ENCODE peak calls at places on chromosomes 3 and 15, in five cellular contexts. P is heart left ventricle; A is effector memory CD4-positive, alpha-beta T cell; E is A549; G is SJSA1. N is an unnamed sample.
A peak's percentile ranks its signal among the peaks of the same experiment; 100 is the strongest.

GRCh38 chr3:143358155-143358792 is 238.7 kb downstream of the CHST2 start:
- DNase-seq in P (no peak), G (no peak), A (no peak), E (no peak), N (no peak)

GRCh38 chr3:44235604-44236484 is 5.8 kb upstream of the TOPAZ1 start:
- DNase-seq in P (no peak), A (peak; percentile 16), E (peak; percentile 43), G (peak; percentile 51), N (peak; percentile 36)

GRCh38 chr15:95329362-95329761 is 1001.1 kb upstream of the NR2F2 start:
- DNase-seq in G (no peak), E (no peak), P (no peak), A (no peak), N (no peak)

GRCh38 chr3:23324745-23325144 is 121.6 kb downstream of the UBE2E2 start:
- DNase-seq in P (no peak), A (no peak), G (no peak), E (no peak), N (no peak)

GRCh38 chr3:11996500-11996899 is 7.7 kb upstream of the SYN2 start:
- DNase-seq in G (no peak), P (no peak), E (no peak), A (no peak), N (no peak)

GRCh38 chr3:36741285-36741684 is 23.1 kb downstream of the DCLK3 start:
- DNase-seq in E (no peak), P (no peak), A (no peak), G (no peak), N (no peak)

GRCh38 chr3:89353465-89353864 is 246.0 kb downstream of the EPHA3 start:
- DNase-seq in E (no peak), P (no peak), A (no peak), G (no peak), N (no peak)

GRCh38 chr3:142976621-142977398 is 13.3 kb upstream of the PAQR9 start:
- DNase-seq in G (peak; percentile 73), P (peak; percentile 87), A (no peak), E (peak; percentile 88), N (peak; percentile 84)

GRCh38 chr15:85624241-85624855 is 170.4 kb downstream of the KLHL25 start:
- DNase-seq in A (no peak), G (no peak), E (no peak), P (no peak), N (no peak)
- H3K4me1 ChIP-seq in A (peaks cover 55% of the 10 kb centered on the region), G (peaks cover 60% of the 10 kb centered on the region), E (peaks cover 17% of the 10 kb centered on the region), P (peaks cover 100% of the 10 kb centered on the region), N (peaks cover 6% of the 10 kb centered on the region)

GRCh38 chr3:71064976-71065763 is 518.4 kb downstream of the FOXP1 start:
- DNase-seq in P (peak; percentile 84), G (peak; percentile 50), A (peak; percentile 67), E (peak; percentile 36), N (peak; percentile 81)

GRCh38 chr3:71067977-71068376 is 515.6 kb downstream of the FOXP1 start:
- DNase-seq in E (no peak), P (no peak), A (no peak), G (no peak), N (no peak)

GRCh38 chr3:71065764-71066013 is 517.8 kb downstream of the FOXP1 start:
- DNase-seq in P (no peak), A (no peak), E (no peak), G (no peak), N (no peak)

GRCh38 chr3:71066356-71066755 is 517.2 kb downstream of the FOXP1 start:
- DNase-seq in G (no peak), E (no peak), A (peak; percentile 25), P (no peak), N (no peak)

GRCh38 chr3:71066849-71067261 is 516.7 kb downstream of the FOXP1 start:
- DNase-seq in E (no peak), A (peak; percentile 62), P (no peak), G (no peak), N (no peak)
- H3K4me3 ChIP-seq in E (no peak overlapping the region), A (peak overlapping the region; percentile 75), P (no peak overlapping the region), G (no peak overlapping the region), N (no peak overlapping the region)

DNA sequence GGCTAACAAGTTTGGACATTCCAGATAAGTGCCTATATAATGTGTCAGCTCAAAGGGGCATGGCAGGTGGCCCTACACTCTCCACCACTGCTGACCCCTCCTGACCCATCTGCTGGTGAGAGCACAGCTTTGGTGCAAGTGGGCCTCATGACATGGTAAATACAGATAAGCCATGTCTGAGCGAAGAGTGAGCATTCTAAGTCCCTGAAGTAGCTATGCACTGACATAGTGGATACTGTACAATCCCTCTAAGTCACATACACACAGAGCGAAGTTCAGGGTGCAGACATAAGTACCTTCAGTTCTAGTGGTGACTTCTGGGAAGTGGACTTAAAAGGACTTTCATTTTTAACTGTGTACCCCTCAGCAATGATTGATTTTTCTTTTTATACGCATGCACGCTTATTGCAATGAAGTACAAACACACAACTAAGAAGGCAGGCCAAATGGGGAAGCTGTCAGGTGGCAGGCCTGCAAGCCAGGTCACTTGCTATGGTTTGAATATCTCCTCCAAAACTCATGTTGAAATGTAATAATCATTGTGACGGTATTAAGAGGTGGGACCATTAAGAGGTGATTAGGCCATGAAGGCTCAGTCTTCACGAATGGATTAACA is 41.5 kb downstream of the TBC1D2B start:
- DNase-seq in A (no peak), P (no peak), G (no peak), E (no peak), N (no peak)
- H3K4me1 ChIP-seq in A (peaks cover 70% of the 10 kb centered on the region), P (peaks cover 96% of the 10 kb centered on the region), G (no peaks in the 10 kb centered on the region), E (no peaks in the 10 kb centered on the region), N (peaks cover 3% of the 10 kb centered on the region)

GRCh38 chr3:29283297-29283681 is 2.4 kb downstream of the RBMS3 start:
- DNase-seq in A (no peak), P (no peak), G (no peak), E (no peak), N (no peak)
- H3K4me3 ChIP-seq in A (no peak overlapping the region), P (peak overlapping the region; percentile 60), G (peak overlapping the region; percentile 46), E (peak overlapping the region; percentile 49), N (peak overlapping the region; percentile 25)

DNA sequence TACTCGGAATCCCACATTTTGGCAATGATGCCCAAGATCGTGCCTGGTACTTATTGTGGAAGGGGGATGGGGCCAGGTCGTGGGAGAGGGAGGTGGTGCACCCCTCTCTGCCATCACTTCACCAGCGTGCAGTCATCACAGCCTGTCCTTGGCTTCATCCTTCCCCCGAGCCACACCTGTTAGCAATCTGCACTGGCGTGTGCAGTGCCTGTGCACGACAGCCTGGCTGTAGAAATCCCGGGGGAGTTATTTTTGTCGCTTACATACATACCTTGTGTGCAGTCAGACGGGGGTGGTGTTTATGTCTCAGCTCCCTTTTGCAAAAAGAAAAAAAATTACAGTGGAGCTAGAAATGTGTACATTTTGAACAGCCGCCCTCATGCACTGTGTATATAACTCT is 216.0 kb downstream of the TLE3 start:
- DNase-seq in P (no peak), A (no peak), E (no peak), G (no peak), N (no peak)
- H3K4me1 ChIP-seq in P (no peaks in the 10 kb centered on the region), A (no peaks in the 10 kb centered on the region), E (no peaks in the 10 kb centered on the region), G (no peaks in the 10 kb centered on the region), N (no peaks in the 10 kb centered on the region)

GRCh38 chr3:13452490-13453335 is 27.4 kb upstream of the HDAC11 start:
- DNase-seq in A (no peak), G (no peak), P (no peak), E (peak; percentile 55), N (no peak)
- H3K4me3 ChIP-seq in A (peak overlapping the region; percentile 66), G (peak overlapping the region; percentile 14), P (peak overlapping the region; percentile 55), E (peak overlapping the region; percentile 55), N (peak overlapping the region; percentile 60)

DNA sequence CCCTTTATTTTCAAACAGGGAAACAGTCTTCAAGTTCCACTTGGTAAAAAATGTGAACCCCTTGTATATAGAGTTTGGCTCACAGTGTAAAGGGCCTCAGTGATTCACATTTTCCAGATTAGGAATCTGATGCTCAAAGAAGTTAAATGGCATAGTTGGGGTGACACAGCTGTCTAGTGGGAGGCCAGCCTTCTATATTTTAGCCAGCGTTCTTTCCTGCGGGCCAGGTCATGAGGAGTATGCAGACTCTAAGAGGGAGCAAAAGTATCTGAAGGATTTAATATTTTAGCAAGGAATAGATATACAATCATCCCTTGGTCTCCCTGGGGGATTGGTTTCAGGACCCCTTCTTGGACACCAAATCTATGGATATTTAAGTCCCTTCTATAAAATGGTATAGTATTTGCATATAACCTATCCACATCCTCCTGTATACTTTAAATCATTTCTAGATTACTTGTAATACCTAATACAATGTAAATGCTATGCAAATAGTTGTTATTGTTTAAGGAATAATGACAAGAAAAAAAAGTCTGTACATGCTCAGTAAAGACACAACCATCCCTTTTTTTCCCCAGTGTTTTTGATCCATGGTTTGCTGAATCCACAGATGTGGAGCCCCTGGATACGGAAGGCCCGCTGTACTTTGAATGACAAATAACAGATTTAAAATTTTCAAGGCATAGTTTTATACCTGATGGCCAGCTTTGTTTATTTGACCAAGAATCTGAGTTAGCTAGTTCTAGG is 7.0 kb downstream of the B2M start:
- DNase-seq in G (no peak), A (no peak), E (no peak), P (no peak), N (no peak)
- H3K4me1 ChIP-seq in G (peaks cover 11% of the 10 kb centered on the region), A (peaks cover 63% of the 10 kb centered on the region), E (peaks cover 2% of the 10 kb centered on the region), P (peaks cover 93% of the 10 kb centered on the region), N (no peaks in the 10 kb centered on the region)

GRCh38 chr3:39180183-39180545 is 12.2 kb downstream of the XIRP1 start:
- DNase-seq in P (no peak), E (no peak), G (no peak), A (no peak), N (no peak)
- H3K4me3 ChIP-seq in P (peak overlapping the region; percentile 38), E (peak overlapping the region; percentile 42), G (peak overlapping the region; percentile 36), A (peak overlapping the region; percentile 41), N (peak overlapping the region; percentile 17)

GRCh38 chr3:132444333-132444732 is 27.0 kb downstream of the DNAJC13 start:
- DNase-seq in G (no peak), E (no peak), A (no peak), P (no peak), N (no peak)
- H3K4me1 ChIP-seq in G (peaks cover 30% of the 10 kb centered on the region), E (peaks cover 23% of the 10 kb centered on the region), A (no peaks in the 10 kb centered on the region), P (peaks cover 56% of the 10 kb centered on the region), N (no peaks in the 10 kb centered on the region)

GRCh38 chr15:26628071-26628470 is 144.8 kb downstream of the GABRB3 start:
- DNase-seq in A (no peak), E (peak; percentile 54), P (no peak), G (no peak), N (no peak)
- H3K4me3 ChIP-seq in A (no peak overlapping the region), E (peak overlapping the region; percentile 63), P (no peak overlapping the region), G (no peak overlapping the region), N (no peak overlapping the region)